ENCODE peak calls at places on chromosomes 4 and X, in eight cellular contexts. One of them, this sample, is unnamed.

GRCh38 chr4:138741366-138741765 is 274.2 kb upstream of the NOCT start:
- DNase-seq in germinal center: no peak
- DNase-seq in fibroblast of the conjunctiva: no peak
- DNase-seq in Caki2: no peak
- DNase-seq in GM13977: no peak
- DNase-seq in stimulated activated CD4-positive, alpha-beta T cell treated with anti-CD3 and anti-CD28 coated beads, Interleukin-12 subunit alpha, Interleukin-12 subunit beta, amount 100 ng/mL, for 4 hours: no peak
- DNase-seq in foreskin fibroblast: no peak
- DNase-seq in Right ventricle myocardium inferior: no peak
- DNase-seq in this sample: no peak

GRCh38 chr4:130249002-130249401 is 1153.0 kb downstream of the C4orf33 start:
- DNase-seq in germinal center: no peak
- DNase-seq in fibroblast of the conjunctiva: no peak
- DNase-seq in Caki2: no peak
- DNase-seq in GM13977: no peak
- DNase-seq in stimulated activated CD4-positive, alpha-beta T cell treated with anti-CD3 and anti-CD28 coated beads, Interleukin-12 subunit alpha, Interleukin-12 subunit beta, amount 100 ng/mL, for 4 hours: no peak
- DNase-seq in foreskin fibroblast: no peak
- DNase-seq in Right ventricle myocardium inferior: no peak
- DNase-seq in this sample: no peak

GRCh38 chrX:22795680-22796079 is 204.1 kb upstream of the DDX53 start:
- DNase-seq in germinal center: no peak
- DNase-seq in fibroblast of the conjunctiva: no peak
- DNase-seq in Caki2: no peak
- DNase-seq in GM13977: no peak
- DNase-seq in stimulated activated CD4-positive, alpha-beta T cell treated with anti-CD3 and anti-CD28 coated beads, Interleukin-12 subunit alpha, Interleukin-12 subunit beta, amount 100 ng/mL, for 4 hours: no peak
- DNase-seq in foreskin fibroblast: no peak
- DNase-seq in Right ventricle myocardium inferior: no peak
- DNase-seq in this sample: no peak

GRCh38 chr4:150385606-150386005 is 196.3 kb upstream of the MAB21L2 start:
- DNase-seq in germinal center: no peak
- DNase-seq in fibroblast of the conjunctiva: peak
- DNase-seq in Caki2: no peak
- DNase-seq in GM13977: no peak
- DNase-seq in stimulated activated CD4-positive, alpha-beta T cell treated with anti-CD3 and anti-CD28 coated beads, Interleukin-12 subunit alpha, Interleukin-12 subunit beta, amount 100 ng/mL, for 4 hours: no peak
- DNase-seq in foreskin fibroblast: peak
- DNase-seq in Right ventricle myocardium inferior: no peak
- DNase-seq in this sample: no peak

GRCh38 chrX:118751950-118752783 is 24.8 kb downstream of the IL13RA1 start:
- DNase-seq in germinal center: peak
- DNase-seq in fibroblast of the conjunctiva: no peak
- DNase-seq in Caki2: no peak
- DNase-seq in GM13977: peak
- DNase-seq in stimulated activated CD4-positive, alpha-beta T cell treated with anti-CD3 and anti-CD28 coated beads, Interleukin-12 subunit alpha, Interleukin-12 subunit beta, amount 100 ng/mL, for 4 hours: no peak
- DNase-seq in foreskin fibroblast: no peak
- DNase-seq in Right ventricle myocardium inferior: no peak
- DNase-seq in this sample: peak

GRCh38 chr4:24470681-24471622 is 113.4 kb downstream of the DHX15 start:
- DNase-seq in germinal center: peak
- DNase-seq in fibroblast of the conjunctiva: no peak
- DNase-seq in Caki2: peak
- DNase-seq in GM13977: peak
- DNase-seq in stimulated activated CD4-positive, alpha-beta T cell treated with anti-CD3 and anti-CD28 coated beads, Interleukin-12 subunit alpha, Interleukin-12 subunit beta, amount 100 ng/mL, for 4 hours: peak
- DNase-seq in foreskin fibroblast: peak
- DNase-seq in Right ventricle myocardium inferior: no peak
- DNase-seq in this sample: no peak

GRCh38 chr4:48017108-48017527 is 546 bp downstream of the NIPAL1 start:
- DNase-seq in germinal center: peak
- DNase-seq in fibroblast of the conjunctiva: no peak
- DNase-seq in Caki2: peak
- DNase-seq in GM13977: peak
- DNase-seq in stimulated activated CD4-positive, alpha-beta T cell treated with anti-CD3 and anti-CD28 coated beads, Interleukin-12 subunit alpha, Interleukin-12 subunit beta, amount 100 ng/mL, for 4 hours: peak
- DNase-seq in foreskin fibroblast: peak
- DNase-seq in Right ventricle myocardium inferior: no peak
- DNase-seq in this sample: no peak

GRCh38 chrX:70088281-70088680 is 26.0 kb downstream of the OTUD6A start:
- DNase-seq in germinal center: no peak
- DNase-seq in fibroblast of the conjunctiva: no peak
- DNase-seq in Caki2: no peak
- DNase-seq in GM13977: no peak
- DNase-seq in stimulated activated CD4-positive, alpha-beta T cell treated with anti-CD3 and anti-CD28 coated beads, Interleukin-12 subunit alpha, Interleukin-12 subunit beta, amount 100 ng/mL, for 4 hours: no peak
- DNase-seq in foreskin fibroblast: no peak
- DNase-seq in Right ventricle myocardium inferior: no peak
- DNase-seq in this sample: no peak

GRCh38 chrX:9997524-9997923 is 30.4 kb downstream of the CLDN34 start:
- DNase-seq in germinal center: no peak
- DNase-seq in fibroblast of the conjunctiva: no peak
- DNase-seq in Caki2: no peak
- DNase-seq in GM13977: peak
- DNase-seq in stimulated activated CD4-positive, alpha-beta T cell treated with anti-CD3 and anti-CD28 coated beads, Interleukin-12 subunit alpha, Interleukin-12 subunit beta, amount 100 ng/mL, for 4 hours: peak
- DNase-seq in foreskin fibroblast: no peak
- DNase-seq in Right ventricle myocardium inferior: no peak
- DNase-seq in this sample: peak

GRCh38 chr4:42750091-42750490 is 93.2 kb upstream of the ATP8A1 start:
- DNase-seq in germinal center: peak
- DNase-seq in fibroblast of the conjunctiva: no peak
- DNase-seq in Caki2: no peak
- DNase-seq in GM13977: no peak
- DNase-seq in stimulated activated CD4-positive, alpha-beta T cell treated with anti-CD3 and anti-CD28 coated beads, Interleukin-12 subunit alpha, Interleukin-12 subunit beta, amount 100 ng/mL, for 4 hours: peak
- DNase-seq in foreskin fibroblast: no peak
- DNase-seq in Right ventricle myocardium inferior: no peak
- DNase-seq in this sample: peak